ENCODE peak calls at places on chromosome 10, in six cellular contexts. K is stomach, Z is A549, E is esophagus muscularis mucosa, J is tibial nerve, L is ovary. C is an unnamed sample. For H3K4me1, the result is how much of the 10 kb centered on the place peaks cover.

GRCh38 chr10:121070257-121070656 is 219.1 kb downstream of the WDR11 start:
- DNase-seq in K (no peak), Z (peak), E (no peak), J (no peak), L (no peak), C (no peak)

GRCh38 chr10:54066646-54067045 is 734.4 kb downstream of the PCDH15 start:
- DNase-seq in K (no peak), Z (no peak), E (no peak), J (no peak), L (no peak), C (no peak)

GRCh38 chr10:31912898-31913847 is 15.5 kb downstream of the ARHGAP12 start:
- DNase-seq in K (no peak), Z (no peak), E (no peak), J (no peak), L (no peak), C (no peak)

GRCh38 chr10:112622786-112623185 is 175.8 kb downstream of the VTI1A start:
- DNase-seq in K (no peak), Z (no peak), E (no peak), J (no peak), L (no peak), C (no peak)

GRCh38 chr10:60385399-60385738 is 4.3 kb downstream of the ANK3 start:
- DNase-seq in K (no peak), Z (no peak), E (no peak), J (no peak), L (no peak), C (no peak)

GRCh38 chr10:123742751-123743440 is 76.7 kb downstream of the GPR26 start:
- DNase-seq in K (no peak), Z (no peak), E (no peak), J (no peak), L (no peak), C (no peak)

GRCh38 chr10:124030061-124030460 is 63.3 kb downstream of the CHST15 start:
- DNase-seq in K (no peak), Z (no peak), E (no peak), J (no peak), L (no peak), C (no peak)

GRCh38 chr10:113177163-113177935 is 227.3 kb downstream of the TCF7L2 start:
- DNase-seq in K (no peak), Z (no peak), E (peak), J (no peak), L (no peak), C (no peak)

GRCh38 chr10:28177944-28178637 is 124.8 kb downstream of the MPP7 start:
- DNase-seq in K (no peak), Z (no peak), E (no peak), J (no peak), L (no peak), C (no peak)

GRCh38 chr10:34584164-34584563 is 230.9 kb downstream of the PARD3 start:
- DNase-seq in K (no peak), Z (no peak), E (no peak), J (no peak), L (no peak), C (no peak)

GRCh38 chr10:73855413-73855812 is 18.9 kb downstream of the CAMK2G start:
- DNase-seq in K (no peak), Z (no peak), E (no peak), J (no peak), L (no peak), C (no peak)

GRCh38 chr10:68600041-68600778 is 40.1 kb downstream of the TET1 start:
- DNase-seq in K (peak), Z (peak), E (no peak), J (peak), L (peak), C (peak)

GRCh38 chr10:4246881-4247358 is 461.9 kb upstream of the KLF6 start:
- DNase-seq in K (no peak), Z (no peak), E (no peak), J (no peak), L (no peak), C (no peak)

GRCh38 chr10:106402455-106402854 is 762.1 kb downstream of the SORCS1 start:
- DNase-seq in K (no peak), Z (no peak), E (no peak), J (no peak), L (no peak), C (no peak)

GRCh38 chr10:14240253-14241189 is 90.2 kb downstream of the FRMD4A start:
- DNase-seq in K (no peak), Z (no peak), E (no peak), J (no peak), L (no peak), C (no peak)

GRCh38 chr10:112562803-112563663 is 116.0 kb downstream of the VTI1A start:
- DNase-seq in K (no peak), Z (no peak), E (no peak), J (no peak), L (no peak), C (no peak)

GRCh38 chr10:97673736-97674525 is 13.1 kb downstream of the AVPI1 start:
- DNase-seq in K (no peak), Z (no peak), E (no peak), J (peak), L (no peak), C (no peak)

GRCh38 chr10:35784751-35785150 is 142.7 kb upstream of the FZD8 start:
- DNase-seq in K (no peak), Z (no peak), E (no peak), J (no peak), L (no peak), C (no peak)

GRCh38 chr10:131735577-131735976 is 165.2 kb upstream of the PPP2R2D start:
- DNase-seq in K (peak), Z (no peak), E (no peak), J (no peak), L (no peak), C (no peak)

GRCh38 chr10:99393683-99394082 is 36.7 kb downstream of the GOT1 start:
- DNase-seq in K (no peak), Z (no peak), E (no peak), J (no peak), L (no peak), C (no peak)

GRCh38 chr10:126734957-126735356 is 64.5 kb upstream of the C10orf90 start:
- DNase-seq in K (no peak), Z (no peak), E (peak), J (no peak), L (no peak), C (no peak)

GRCh38 chr10:125014984-125015944 is 73.3 kb downstream of the ZRANB1 start:
- DNase-seq in K (no peak), Z (no peak), E (no peak), J (no peak), L (no peak), C (no peak)

GRCh38 chr10:125982256-125982948 is 86.0 kb downstream of the FANK1 start:
- DNase-seq in K (no peak), Z (peak), E (no peak), J (peak), L (peak), C (no peak)

GRCh38 chr10:130443236-130443635 is 307.0 kb downstream of the GLRX3 start:
- DNase-seq in K (no peak), Z (no peak), E (no peak), J (no peak), L (no peak), C (no peak)

GRCh38 chr10:13891542-13892431 is 305.0 kb downstream of the PRPF18 start:
- DNase-seq in K (no peak), Z (no peak), E (no peak), J (no peak), L (no peak), C (no peak)

GRCh38 chr10:133129854-133130495 is 30.0 kb upstream of the KNDC1 start:
- DNase-seq in K (no peak), Z (no peak), E (no peak), J (no peak), L (peak), C (no peak)

GRCh38 chr10:120436431-120437142 is 20.4 kb upstream of the PLPP4 start:
- DNase-seq in K (no peak), Z (no peak), E (no peak), J (no peak), L (no peak), C (no peak)

GRCh38 chr10:62459072-62459471 is 84.9 kb downstream of the ZNF365 start:
- DNase-seq in K (no peak), Z (no peak), E (no peak), J (peak), L (no peak), C (no peak)

GRCh38 chr10:31004611-31005193 is 27.0 kb downstream of the ZNF438 start:
- DNase-seq in K (no peak), Z (no peak), E (no peak), J (no peak), L (no peak), C (no peak)

GRCh38 chr10:48526371-48526821 is 78.5 kb downstream of the ARHGAP22 start:
- DNase-seq in K (peak), Z (no peak), E (no peak), J (no peak), L (no peak), C (no peak)

GRCh38 chr10:133034092-133034491 is 53.6 kb upstream of the ADGRA1 start:
- DNase-seq in K (no peak), Z (no peak), E (no peak), J (no peak), L (no peak), C (no peak)

GRCh38 chr10:60809157-60809556 is 30.9 kb downstream of the CDK1 start:
- DNase-seq in K (no peak), Z (no peak), E (no peak), J (peak), L (no peak), C (no peak)

GRCh38 chr10:21515581-21516269 is 9.8 kb downstream of the SKIDA1 start:
- DNase-seq in K (no peak), Z (no peak), E (no peak), J (no peak), L (no peak), C (no peak)

GRCh38 chr10:43192824-43193223 is 54.6 kb downstream of the CSGALNACT2 start:
- DNase-seq in K (no peak), Z (no peak), E (no peak), J (no peak), L (no peak), C (no peak)

GRCh38 chr10:131195116-131195515 is 116.4 kb downstream of the TCERG1L start:
- DNase-seq in K (peak), Z (no peak), E (no peak), J (no peak), L (no peak), C (no peak)

GRCh38 chr10:131673396-131673795 is 227.4 kb upstream of the PPP2R2D start:
- DNase-seq in K (no peak), Z (no peak), E (no peak), J (no peak), L (no peak), C (no peak)

GRCh38 chr10:103540722-103541121 is 47.2 kb downstream of the NEURL1 start:
- DNase-seq in K (peak), Z (no peak), E (no peak), J (no peak), L (no peak), C (no peak)

GRCh38 chr10:28280652-28281051 is 22.2 kb downstream of the MPP7 start:
- DNase-seq in K (no peak), Z (no peak), E (peak), J (no peak), L (no peak), C (no peak)

GRCh38 chr10:9858816-9859215 is 1158.9 kb upstream of the CELF2 start:
- DNase-seq in K (no peak), Z (no peak), E (no peak), J (no peak), L (no peak), C (no peak)

GRCh38 chr10:101329341-101330032 is 24.5 kb upstream of the BTRC start:
- DNase-seq in K (no peak), Z (no peak), E (no peak), J (no peak), L (no peak), C (no peak)
- H3K4me1 ChIP-seq in K (under half), Z (under half), E (under half), J (under half), L (under half), C (under half)

GRCh38 chr10:33193867-33194521 is 140.5 kb downstream of the NRP1 start:
- DNase-seq in K (no peak), Z (peak), E (no peak), J (peak), L (peak), C (peak)
- H3K4me3 ChIP-seq in K (no peak), Z (no peak), E (no peak), J (no peak), L (no peak), C (no peak)

GRCh38 chr10:101120884-101121660 is 10.0 kb upstream of the TLX1 start:
- DNase-seq in K (peak), Z (no peak), E (no peak), J (no peak), L (no peak), C (no peak)
- TF ChIP-seq POLR2A in K (no peak), Z (no peak), E (no peak), J (no peak), L (no peak), C (no peak)

GRCh38 chr10:47450442-47450841 is 33.5 kb downstream of the ANXA8 start:
- DNase-seq in K (no peak), Z (no peak), E (no peak), J (no peak), L (no peak), C (no peak)
- H3K4me1 ChIP-seq in K (under half), Z (under half), E (under half), J (under half), L (under half), C (under half)

GRCh38 chr10:93566435-93567276 is at the start of gene FFAR4:
- DNase-seq in K (peak), Z (peak), E (no peak), J (no peak), L (no peak), C (no peak)

GRCh38 chr10:93568105-93568390 is 1.6 kb downstream of the FFAR4 start:
- DNase-seq in K (no peak), Z (no peak), E (no peak), J (no peak), L (no peak), C (no peak)

GRCh38 chr10:93565421-93565820 is 1.0 kb upstream of the FFAR4 start:
- DNase-seq in K (no peak), Z (no peak), E (no peak), J (no peak), L (no peak), C (no peak)

GRCh38 chr10:93570383-93570782 is 3.9 kb downstream of the FFAR4 start:
- DNase-seq in K (no peak), Z (no peak), E (no peak), J (no peak), L (no peak), C (no peak)

DNA sequence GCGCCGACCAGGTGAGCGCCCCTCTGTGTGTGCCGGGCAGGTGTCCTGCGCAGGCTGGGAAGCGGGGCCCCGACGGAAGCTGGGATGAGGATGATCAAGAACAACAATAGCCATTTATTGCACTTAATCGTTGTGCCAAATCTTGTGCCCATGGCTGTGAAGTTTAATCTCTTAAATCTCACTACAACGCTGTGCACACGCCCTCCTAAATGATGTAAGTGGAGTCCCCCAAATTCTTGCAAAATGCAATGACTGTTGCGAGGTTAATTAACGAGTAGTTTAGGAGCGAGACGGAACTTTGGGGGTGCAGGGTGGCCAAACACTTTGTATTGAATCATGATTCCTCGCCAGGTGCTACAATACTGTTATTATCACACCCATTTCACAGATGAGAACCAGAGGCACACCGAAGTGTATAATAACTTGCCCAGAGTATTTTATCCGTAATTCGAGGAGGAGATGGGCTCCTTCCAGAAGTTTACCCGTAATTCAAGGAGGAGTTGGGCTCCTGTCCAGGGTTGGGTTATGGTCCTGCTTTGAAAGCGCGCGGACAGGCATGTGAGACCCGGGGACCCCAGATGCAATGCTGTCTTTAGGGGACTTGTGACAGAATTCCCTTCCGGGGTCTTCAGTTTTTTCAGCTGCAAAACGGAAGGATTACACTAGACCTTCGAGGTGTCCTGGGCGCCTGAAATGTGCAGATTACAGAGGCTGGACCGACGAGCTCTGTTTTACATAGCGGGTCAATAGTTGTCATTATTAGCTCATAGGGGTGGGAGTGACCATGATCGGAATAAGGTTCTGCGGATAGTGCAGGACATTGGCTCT is 1.0 kb downstream of the FFAR4 start:
- DNase-seq in K (no peak), Z (no peak), E (no peak), J (no peak), L (no peak), C (no peak)
- H3K4me3 ChIP-seq in K (peak), Z (peak), E (peak), J (peak), L (no peak), C (no peak)

GRCh38 chr10:110414563-110415309 is 83.0 kb upstream of the DUSP5 start:
- DNase-seq in K (peak), Z (peak), E (no peak), J (no peak), L (no peak), C (no peak)
- TF ChIP-seq POLR2A in K (no peak), Z (no peak), E (no peak), J (no peak), L (no peak), C (no peak)

GRCh38 chr10:72334832-72335393 is 19.8 kb downstream of the DNAJB12 start:
- DNase-seq in K (peak), Z (no peak), E (no peak), J (peak), L (peak), C (peak)

GRCh38 chr10:72336259-72337038 is 18.3 kb downstream of the DNAJB12 start:
- DNase-seq in K (peak), Z (no peak), E (no peak), J (no peak), L (peak), C (no peak)

GRCh38 chr10:72337039-72337629 is 17.6 kb downstream of the DNAJB12 start:
- DNase-seq in K (peak), Z (peak), E (no peak), J (peak), L (peak), C (peak)

GRCh38 chr10:72334196-72334831 is 20.4 kb downstream of the DNAJB12 start:
- DNase-seq in K (no peak), Z (no peak), E (no peak), J (no peak), L (peak), C (no peak)

GRCh38 chr10:72335394-72336258 is 19.1 kb downstream of the DNAJB12 start:
- DNase-seq in K (peak), Z (no peak), E (no peak), J (peak), L (peak), C (peak)
- H3K4me1 ChIP-seq in K (half or more), Z (half or more), E (half or more), J (half or more), L (under half), C (half or more)

DNA sequence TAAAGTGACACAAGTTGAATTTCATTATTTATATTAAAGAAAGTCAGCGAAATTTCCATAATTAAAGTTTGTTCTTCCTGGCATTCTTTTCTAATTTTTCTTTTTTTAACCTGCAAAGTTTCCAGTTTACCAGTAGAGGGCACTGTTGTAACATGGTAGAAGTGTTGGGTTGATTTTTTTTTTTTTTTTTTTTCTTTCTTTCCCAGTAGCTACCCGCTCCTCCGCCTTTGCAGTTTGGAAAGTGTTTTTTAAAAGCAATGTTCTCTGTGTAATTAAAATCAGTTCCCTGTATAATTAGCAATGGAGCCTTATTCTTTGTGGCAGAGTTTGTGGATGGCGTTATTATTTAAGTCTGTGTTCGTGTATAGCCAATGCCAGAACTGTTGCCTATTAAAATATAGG is 53.7 kb downstream of the TAF3 start:
- DNase-seq in K (no peak), Z (peak), E (no peak), J (no peak), L (no peak), C (no peak)
- H3K4me3 ChIP-seq in K (peak), Z (peak), E (peak), J (no peak), L (peak), C (peak)

C was measured in gastrocnemius medialis.